ENCODE peak calls at places on chromosomes 12 and 14, in seven cellular contexts. One of them, this sample, is unnamed.

GRCh38 chr14:105879867-105880561 is 353.6 kb downstream of the TMEM121 start:
- DNase-seq in fibroblast of the aortic adventitia: no peak
- DNase-seq in Calu3: no peak
- DNase-seq in stimulated activated CD4-positive, alpha-beta T cell treated with anti-CD3 and anti-CD28 coated beads, Interleukin-1b, Interleukin-23, amount 100 ng/mL, for 1 hour: no peak
- DNase-seq in sciatic nerve: peak
- DNase-seq in CD8-positive, alpha-beta memory T cell: no peak
- DNase-seq in H9: no peak
- DNase-seq in this sample: no peak

GRCh38 chr14:74018029-74018703 is 922 bp downstream of the ENTPD5 start:
- DNase-seq in stimulated activated CD4-positive, alpha-beta T cell treated with anti-CD3 and anti-CD28 coated beads, Interleukin-1b, Interleukin-23, amount 100 ng/mL, for 1 hour: no peak
- DNase-seq in sciatic nerve: no peak
- DNase-seq in H9: no peak
- DNase-seq in CD8-positive, alpha-beta memory T cell: peak
- DNase-seq in fibroblast of the aortic adventitia: peak
- DNase-seq in Calu3: no peak
- DNase-seq in this sample: peak

GRCh38 chr12:118618695-118619094 is 242.3 kb downstream of the SUDS3 start:
- DNase-seq in sciatic nerve: no peak
- DNase-seq in stimulated activated CD4-positive, alpha-beta T cell treated with anti-CD3 and anti-CD28 coated beads, Interleukin-1b, Interleukin-23, amount 100 ng/mL, for 1 hour: no peak
- DNase-seq in fibroblast of the aortic adventitia: no peak
- DNase-seq in CD8-positive, alpha-beta memory T cell: no peak
- DNase-seq in Calu3: no peak
- DNase-seq in H9: no peak
- DNase-seq in this sample: no peak

GRCh38 chr14:20228681-20229080 is at the start of gene OR11H7:
- DNase-seq in H9: no peak
- DNase-seq in fibroblast of the aortic adventitia: no peak
- DNase-seq in Calu3: no peak
- DNase-seq in stimulated activated CD4-positive, alpha-beta T cell treated with anti-CD3 and anti-CD28 coated beads, Interleukin-1b, Interleukin-23, amount 100 ng/mL, for 1 hour: no peak
- DNase-seq in CD8-positive, alpha-beta memory T cell: no peak
- DNase-seq in sciatic nerve: no peak
- DNase-seq in this sample: no peak

GRCh38 chr14:100930270-100930669 is 26.7 kb upstream of the RTL1 start:
- DNase-seq in stimulated activated CD4-positive, alpha-beta T cell treated with anti-CD3 and anti-CD28 coated beads, Interleukin-1b, Interleukin-23, amount 100 ng/mL, for 1 hour: no peak
- DNase-seq in H9: no peak
- DNase-seq in Calu3: no peak
- DNase-seq in sciatic nerve: no peak
- DNase-seq in CD8-positive, alpha-beta memory T cell: no peak
- DNase-seq in fibroblast of the aortic adventitia: no peak
- DNase-seq in this sample: no peak

GRCh38 chr12:64675795-64676194 is 65.5 kb downstream of the RASSF3 start:
- DNase-seq in sciatic nerve: no peak
- DNase-seq in fibroblast of the aortic adventitia: peak
- DNase-seq in stimulated activated CD4-positive, alpha-beta T cell treated with anti-CD3 and anti-CD28 coated beads, Interleukin-1b, Interleukin-23, amount 100 ng/mL, for 1 hour: no peak
- DNase-seq in H9: no peak
- DNase-seq in Calu3: peak
- DNase-seq in CD8-positive, alpha-beta memory T cell: no peak
- DNase-seq in this sample: peak

GRCh38 chr14:103519043-103519836 is 3.4 kb downstream of the CKB start:
- DNase-seq in H9: no peak
- DNase-seq in Calu3: no peak
- DNase-seq in sciatic nerve: no peak
- DNase-seq in fibroblast of the aortic adventitia: peak
- DNase-seq in stimulated activated CD4-positive, alpha-beta T cell treated with anti-CD3 and anti-CD28 coated beads, Interleukin-1b, Interleukin-23, amount 100 ng/mL, for 1 hour: no peak
- DNase-seq in CD8-positive, alpha-beta memory T cell: no peak
- DNase-seq in this sample: peak

GRCh38 chr12:6524648-6525047 is 9.7 kb upstream of the GAPDH start:
- DNase-seq in H9: no peak
- DNase-seq in CD8-positive, alpha-beta memory T cell: no peak
- DNase-seq in sciatic nerve: no peak
- DNase-seq in fibroblast of the aortic adventitia: no peak
- DNase-seq in stimulated activated CD4-positive, alpha-beta T cell treated with anti-CD3 and anti-CD28 coated beads, Interleukin-1b, Interleukin-23, amount 100 ng/mL, for 1 hour: no peak
- DNase-seq in Calu3: no peak
- DNase-seq in this sample: no peak

GRCh38 chr12:110731479-110731878 is 11.2 kb downstream of the PPP1CC start:
- DNase-seq in H9: no peak
- DNase-seq in CD8-positive, alpha-beta memory T cell: no peak
- DNase-seq in Calu3: no peak
- DNase-seq in stimulated activated CD4-positive, alpha-beta T cell treated with anti-CD3 and anti-CD28 coated beads, Interleukin-1b, Interleukin-23, amount 100 ng/mL, for 1 hour: no peak
- DNase-seq in sciatic nerve: no peak
- DNase-seq in fibroblast of the aortic adventitia: no peak
- DNase-seq in this sample: no peak

GRCh38 chr12:121751716-121752351 is 39.3 kb downstream of the TMEM120B start:
- DNase-seq in Calu3: no peak
- DNase-seq in fibroblast of the aortic adventitia: no peak
- DNase-seq in H9: no peak
- DNase-seq in sciatic nerve: no peak
- DNase-seq in stimulated activated CD4-positive, alpha-beta T cell treated with anti-CD3 and anti-CD28 coated beads, Interleukin-1b, Interleukin-23, amount 100 ng/mL, for 1 hour: no peak
- DNase-seq in CD8-positive, alpha-beta memory T cell: no peak
- DNase-seq in this sample: no peak

GRCh38 chr14:73753887-73754880 is 40.0 kb upstream of the PNMA1 start:
- DNase-seq in CD8-positive, alpha-beta memory T cell: no peak
- DNase-seq in fibroblast of the aortic adventitia: no peak
- DNase-seq in H9: peak
- DNase-seq in Calu3: no peak
- DNase-seq in stimulated activated CD4-positive, alpha-beta T cell treated with anti-CD3 and anti-CD28 coated beads, Interleukin-1b, Interleukin-23, amount 100 ng/mL, for 1 hour: no peak
- DNase-seq in sciatic nerve: no peak
- DNase-seq in this sample: peak